ENCODE peak calls at places on chromosomes 6 and 20, in eight cellular contexts. O is AG04450, X is HL-60, W is psoas muscle, H is GM12878, F is foreskin fibroblast, P is cardiac muscle cell, T is lung. Y is an unnamed sample.

GRCh38 chr6:148471624-148472494 is 129.2 kb downstream of the SASH1 start:
- DNase-seq in X (no peak), F (no peak), O (no peak), P (no peak), T (no peak), H (no peak), W (no peak), Y (no peak)

GRCh38 chr20:49758781-49759180 is 45.1 kb upstream of the B4GALT5 start:
- DNase-seq in O (no peak), T (no peak), P (no peak), X (no peak), F (no peak), W (no peak), H (no peak), Y (no peak)

GRCh38 chr6:39453236-39453635 is 130.7 kb upstream of the KCNK16 start:
- DNase-seq in X (no peak), T (no peak), F (peak), H (no peak), O (no peak), W (no peak), P (no peak), Y (no peak)

GRCh38 chr20:48324744-48325143 is 503.1 kb downstream of the PREX1 start:
- DNase-seq in W (no peak), O (no peak), H (no peak), P (no peak), F (no peak), X (no peak), T (no peak), Y (no peak)

GRCh38 chr6:99711302-99711701 is 104.7 kb downstream of the PRDM13 start:
- DNase-seq in T (no peak), P (no peak), X (no peak), F (no peak), W (no peak), H (no peak), O (no peak), Y (no peak)

GRCh38 chr20:35886537-35886936 is 67.8 kb downstream of the SCAND1 start:
- DNase-seq in X (no peak), W (no peak), T (no peak), P (peak), F (no peak), O (no peak), H (no peak), Y (no peak)

GRCh38 chr6:112183271-112183671 is 71.1 kb downstream of the LAMA4 start:
- DNase-seq in O (peak), W (no peak), T (no peak), H (no peak), X (no peak), F (peak), P (no peak), Y (no peak)

GRCh38 chr6:163415176-163415619 is 680 bp downstream of the QKI start:
- DNase-seq in H (no peak), P (no peak), F (no peak), O (no peak), W (peak), X (no peak), T (no peak), Y (no peak)

GRCh38 chr6:20542927-20543602 is 8.8 kb downstream of the CDKAL1 start:
- DNase-seq in P (no peak), H (peak), X (no peak), T (no peak), F (peak), O (peak), W (no peak), Y (no peak)

GRCh38 chr6:136410201-136411027 is 120.8 kb upstream of the BCLAF1 start:
- DNase-seq in H (peak), X (no peak), O (no peak), T (no peak), P (no peak), W (no peak), F (peak), Y (no peak)

GRCh38 chr6:130700397-130700796 is 126.8 kb upstream of the SMLR1 start:
- DNase-seq in H (no peak), O (no peak), T (no peak), P (no peak), F (no peak), W (no peak), X (no peak), Y (no peak)

GRCh38 chr6:79610301-79611009 is 20.7 kb upstream of the SH3BGRL2 start:
- DNase-seq in F (no peak), X (no peak), H (no peak), T (no peak), W (no peak), O (no peak), P (no peak), Y (no peak)

GRCh38 chr6:13724174-13724573 is 12.5 kb upstream of the RANBP9 start:
- DNase-seq in F (no peak), W (no peak), O (no peak), X (no peak), H (no peak), T (no peak), P (no peak), Y (no peak)

GRCh38 chr6:73180718-73181619 is 44.3 kb downstream of the KHDC1L start:
- DNase-seq in X (peak), O (peak), P (peak), T (no peak), H (peak), W (no peak), F (peak), Y (peak)

GRCh38 chr6:143673638-143674037 is 4.1 kb upstream of the PHACTR2 start:
- DNase-seq in P (no peak), F (peak), W (no peak), T (no peak), O (no peak), H (no peak), X (no peak), Y (peak)

GRCh38 chr6:36594816-36595167 is 630 bp downstream of the SRSF3 start:
- DNase-seq in P (no peak), W (no peak), F (no peak), O (no peak), X (no peak), H (no peak), T (no peak), Y (no peak)

GRCh38 chr6:16539086-16539931 is 222.0 kb downstream of the ATXN1 start:
- DNase-seq in X (no peak), F (no peak), H (no peak), O (no peak), W (no peak), P (no peak), T (no peak), Y (no peak)

GRCh38 chr6:37058084-37058586 is 52.7 kb downstream of the FGD2 start:
- DNase-seq in T (no peak), X (no peak), F (peak), H (no peak), O (no peak), W (peak), P (no peak), Y (no peak)

GRCh38 chr6:81911446-81911845 is 159.0 kb upstream of the TENT5A start:
- DNase-seq in X (no peak), O (no peak), H (no peak), P (no peak), F (no peak), T (no peak), W (no peak), Y (no peak)

GRCh38 chr6:30893001-30893591 is 8.8 kb downstream of the DDR1 start:
- DNase-seq in H (no peak), T (no peak), F (no peak), W (no peak), O (no peak), X (no peak), P (no peak), Y (no peak)
- TF ChIP-seq CTCF in H (no peak), T (no peak), F (no peak), W (no peak), O (peak), X (no peak), P (peak), Y (peak)

DNA sequence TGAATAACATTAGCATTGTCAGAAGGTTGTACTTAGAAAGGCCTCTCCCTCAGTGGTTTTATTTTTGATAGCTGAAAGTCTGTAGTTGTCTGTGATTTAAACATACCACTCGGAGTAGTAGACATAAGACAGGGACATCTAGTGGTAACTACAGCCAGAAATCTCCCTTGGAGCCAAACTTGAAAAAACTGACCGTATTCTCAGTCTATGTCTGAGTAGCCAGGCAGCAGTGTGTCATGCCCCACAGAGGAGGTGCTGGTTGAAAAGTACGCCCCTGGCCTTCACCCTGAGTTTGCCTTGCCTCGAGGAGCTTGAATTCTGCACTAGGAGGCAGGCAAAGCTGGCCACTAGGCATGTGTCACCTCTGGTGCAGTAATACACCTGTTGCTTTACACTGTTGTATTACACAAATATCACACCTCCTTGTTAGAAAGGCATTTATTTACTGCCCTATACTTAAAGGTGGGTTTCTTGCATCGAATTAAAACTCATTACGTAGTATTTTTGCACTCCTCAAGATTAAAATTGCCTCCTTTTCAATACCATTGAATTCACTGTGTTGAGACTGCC is 20.8 kb downstream of the ZBTB2 start:
- DNase-seq in F (peak), T (no peak), H (no peak), X (no peak), P (peak), W (no peak), O (no peak), Y (no peak)
- TF ChIP-seq CTCF in F (peak), T (no peak), H (no peak), X (no peak), P (peak), W (no peak), O (peak), Y (peak)

DNA sequence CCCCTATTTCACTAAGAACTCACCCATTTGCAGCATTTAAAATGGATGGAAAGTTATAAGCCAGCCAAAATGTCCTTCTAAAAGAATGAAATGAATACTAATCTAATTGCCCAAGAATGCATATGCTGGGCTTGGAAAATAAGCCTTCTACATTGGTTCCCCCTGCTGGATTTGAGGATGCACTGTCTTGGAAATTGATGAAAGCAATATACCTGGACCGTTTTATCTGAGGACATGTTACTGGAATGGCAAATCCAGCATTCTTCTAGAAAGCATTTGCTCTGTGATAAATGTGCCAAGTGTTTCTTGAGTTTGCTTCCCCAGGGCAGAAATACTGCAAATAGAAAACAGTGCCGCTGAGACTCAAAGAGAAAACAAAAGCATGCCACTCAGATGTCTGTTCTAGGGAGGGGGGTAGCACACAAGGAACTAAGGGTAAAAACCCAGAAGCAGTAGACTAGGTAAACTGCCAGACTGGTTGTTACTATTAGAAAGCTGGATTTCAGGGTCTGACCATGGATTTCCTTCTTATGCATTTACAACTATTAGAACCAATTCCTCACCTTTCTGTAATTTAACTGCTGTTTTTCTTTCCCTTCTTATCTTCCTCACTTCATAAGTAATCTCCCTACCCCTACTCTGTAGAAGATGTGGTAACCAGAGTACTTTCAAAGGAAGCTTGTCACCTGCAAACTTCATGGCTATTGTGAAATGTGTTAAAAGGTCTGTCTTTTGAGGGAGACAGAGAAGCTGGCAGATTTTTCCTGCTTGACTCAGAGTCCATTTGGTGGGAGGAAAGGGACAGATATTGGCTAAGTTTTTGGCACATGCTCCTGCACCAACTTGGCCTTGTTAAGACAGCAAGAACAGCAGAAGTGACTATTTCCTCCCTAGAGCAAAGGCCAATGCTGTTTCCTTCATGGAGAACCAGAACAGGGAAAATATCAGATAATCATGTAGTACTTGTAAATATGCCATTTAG is 642.6 kb downstream of the KIF16B start:
- DNase-seq in W (no peak), T (peak), X (no peak), O (peak), P (peak), F (peak), H (no peak), Y (peak)
- TF ChIP-seq CTCF in W (peak), T (peak), X (no peak), O (peak), P (no peak), F (peak), H (peak), Y (peak)

GRCh38 chr6:7993399-7993798 is 70.8 kb downstream of the BLOC1S5 start:
- DNase-seq in P (no peak), T (no peak), W (no peak), H (no peak), F (no peak), O (no peak), X (no peak), Y (no peak)

GRCh38 chr6:7991992-7992815 is 72.0 kb downstream of the BLOC1S5 start:
- DNase-seq in W (peak), O (peak), P (no peak), X (no peak), H (peak), T (no peak), F (peak), Y (no peak)

GRCh38 chr6:7991536-7991935 is 72.7 kb downstream of the BLOC1S5 start:
- DNase-seq in T (no peak), W (no peak), P (no peak), H (no peak), X (no peak), O (no peak), F (no peak), Y (no peak)

GRCh38 chr6:7996538-7997225 is 67.5 kb downstream of the BLOC1S5 start:
- DNase-seq in X (no peak), F (peak), O (peak), W (no peak), P (no peak), H (no peak), T (no peak), Y (no peak)

GRCh38 chr6:7993952-7994351 is 70.2 kb downstream of the BLOC1S5 start:
- DNase-seq in T (no peak), F (no peak), W (no peak), O (no peak), X (no peak), P (no peak), H (no peak), Y (no peak)
- TF ChIP-seq CTCF in T (no peak), F (no peak), W (no peak), O (no peak), X (no peak), P (no peak), H (no peak), Y (no peak)

DNA sequence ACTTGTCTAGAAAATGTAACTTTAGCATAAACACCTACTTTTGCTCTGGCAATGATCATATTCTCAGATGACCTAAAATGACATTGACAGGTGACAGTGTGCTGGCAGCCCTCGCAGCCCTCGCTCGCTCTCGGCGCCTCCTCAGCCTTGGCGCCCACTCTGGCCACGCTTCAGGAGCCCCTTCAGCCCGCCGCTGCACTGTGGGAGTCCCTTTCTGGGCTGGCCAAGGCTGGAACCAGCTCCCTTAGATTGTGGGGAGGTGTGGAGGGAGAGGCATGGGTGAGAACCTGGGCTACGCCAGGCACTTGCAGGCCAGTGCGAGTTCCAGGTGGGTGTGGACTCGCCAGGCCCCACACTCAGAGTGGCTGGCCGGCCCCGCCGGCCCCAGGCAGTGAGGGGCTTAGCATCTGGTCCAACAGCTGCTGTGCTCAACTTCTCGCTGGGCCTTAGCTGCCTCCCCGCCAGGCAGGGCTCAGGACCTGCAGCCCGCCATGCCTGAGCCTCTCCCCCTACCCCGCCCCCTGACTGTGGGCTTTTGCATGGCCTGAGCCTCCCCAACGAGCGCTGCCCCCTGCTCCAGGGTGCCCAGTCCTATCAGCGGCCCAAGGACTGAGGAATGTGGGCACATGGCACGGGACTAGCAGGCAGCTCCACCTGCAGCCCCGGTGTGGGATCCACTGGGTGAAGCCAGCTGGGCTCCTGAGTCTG is 17.2 kb downstream of the GSTA1 start:
- DNase-seq in P (no peak), F (no peak), O (no peak), W (no peak), T (no peak), X (no peak), H (no peak), Y (no peak)
- TF ChIP-seq CTCF in P (no peak), F (no peak), O (no peak), W (no peak), T (no peak), X (no peak), H (no peak), Y (no peak)